ENCODE peak calls at places on chromosomes 7 and 10, in ten cellular contexts. One of them, this sample, is unnamed.
A peak's percentile ranks its signal among the peaks of the same experiment; 100 is the strongest.

GRCh38 chr7:155166673-155167370 is 96.7 kb downstream of the HTR5A start:
- DNase-seq in NCI-H146: no peak
- DNase-seq in activated T-cell treated with anti-CD3 and anti-CD28 coated beads for 1 hour: no peak
- DNase-seq in HCT116: peak; percentile 72
- DNase-seq in NCI-H446: no peak
- DNase-seq in stimulated activated CD8-positive, alpha-beta memory T cell treated with anti-CD3 and anti-CD28 coated beads, Interleukin-4, amount 100 ng/mL, for 24 hours: no peak
- DNase-seq in HT1080: peak; percentile 96
- DNase-seq in fibroblast of lung: peak; percentile 99
- DNase-seq in ELR: peak; percentile 98
- DNase-seq in germinal center: no peak
- DNase-seq in this sample: no peak

GRCh38 chr10:46293832-46294640 is 7.2 kb downstream of the ANTXRL start:
- DNase-seq in NCI-H146: no peak
- DNase-seq in activated T-cell treated with anti-CD3 and anti-CD28 coated beads for 1 hour: no peak
- DNase-seq in HCT116: no peak
- DNase-seq in NCI-H446: no peak
- DNase-seq in stimulated activated CD8-positive, alpha-beta memory T cell treated with anti-CD3 and anti-CD28 coated beads, Interleukin-4, amount 100 ng/mL, for 24 hours: no peak
- DNase-seq in HT1080: peak; percentile 14
- DNase-seq in fibroblast of lung: no peak
- DNase-seq in ELR: peak; percentile 32
- DNase-seq in germinal center: no peak
- DNase-seq in this sample: no peak

GRCh38 chr7:29237483-29237882 is 42.9 kb downstream of the CHN2 start:
- DNase-seq in NCI-H146: no peak
- DNase-seq in activated T-cell treated with anti-CD3 and anti-CD28 coated beads for 1 hour: no peak
- DNase-seq in HCT116: no peak
- DNase-seq in NCI-H446: no peak
- DNase-seq in stimulated activated CD8-positive, alpha-beta memory T cell treated with anti-CD3 and anti-CD28 coated beads, Interleukin-4, amount 100 ng/mL, for 24 hours: no peak
- DNase-seq in HT1080: no peak
- DNase-seq in fibroblast of lung: no peak
- DNase-seq in ELR: no peak
- DNase-seq in germinal center: no peak
- DNase-seq in this sample: no peak

GRCh38 chr10:103793920-103794883 is 61.2 kb downstream of the SH3PXD2A start:
- DNase-seq in NCI-H146: peak; percentile 98
- DNase-seq in activated T-cell treated with anti-CD3 and anti-CD28 coated beads for 1 hour: no peak
- DNase-seq in HCT116: no peak
- DNase-seq in NCI-H446: no peak
- DNase-seq in stimulated activated CD8-positive, alpha-beta memory T cell treated with anti-CD3 and anti-CD28 coated beads, Interleukin-4, amount 100 ng/mL, for 24 hours: no peak
- DNase-seq in HT1080: no peak
- DNase-seq in fibroblast of lung: no peak
- DNase-seq in ELR: no peak
- DNase-seq in germinal center: no peak
- DNase-seq in this sample: peak; percentile 92

GRCh38 chr10:87818505-87819273 is 663 bp upstream of the ATAD1 start:
- DNase-seq in NCI-H146: peak; percentile 50
- DNase-seq in activated T-cell treated with anti-CD3 and anti-CD28 coated beads for 1 hour: peak; percentile 51
- DNase-seq in HCT116: no peak
- DNase-seq in NCI-H446: no peak
- DNase-seq in stimulated activated CD8-positive, alpha-beta memory T cell treated with anti-CD3 and anti-CD28 coated beads, Interleukin-4, amount 100 ng/mL, for 24 hours: peak; percentile 47
- DNase-seq in HT1080: peak; percentile 31
- DNase-seq in fibroblast of lung: peak; percentile 8
- DNase-seq in ELR: peak; percentile 53
- DNase-seq in germinal center: peak; percentile 50
- DNase-seq in this sample: peak; percentile 31

GRCh38 chr10:77631241-77631640 is 6.4 kb downstream of the KCNMA1 start:
- DNase-seq in NCI-H146: no peak
- DNase-seq in activated T-cell treated with anti-CD3 and anti-CD28 coated beads for 1 hour: no peak
- DNase-seq in HCT116: no peak
- DNase-seq in NCI-H446: no peak
- DNase-seq in stimulated activated CD8-positive, alpha-beta memory T cell treated with anti-CD3 and anti-CD28 coated beads, Interleukin-4, amount 100 ng/mL, for 24 hours: no peak
- DNase-seq in HT1080: no peak
- DNase-seq in fibroblast of lung: no peak
- DNase-seq in ELR: no peak
- DNase-seq in germinal center: no peak
- DNase-seq in this sample: no peak

GRCh38 chr10:75417522-75417927 is 13.9 kb upstream of the LRMDA start:
- DNase-seq in NCI-H146: peak; percentile 91
- DNase-seq in activated T-cell treated with anti-CD3 and anti-CD28 coated beads for 1 hour: no peak
- DNase-seq in HCT116: no peak
- DNase-seq in NCI-H446: no peak
- DNase-seq in stimulated activated CD8-positive, alpha-beta memory T cell treated with anti-CD3 and anti-CD28 coated beads, Interleukin-4, amount 100 ng/mL, for 24 hours: no peak
- DNase-seq in HT1080: no peak
- DNase-seq in fibroblast of lung: no peak
- DNase-seq in ELR: no peak
- DNase-seq in germinal center: no peak
- DNase-seq in this sample: no peak

GRCh38 chr10:11899067-11899876 is 76.1 kb downstream of the PROSER2 start:
- DNase-seq in NCI-H146: no peak
- DNase-seq in activated T-cell treated with anti-CD3 and anti-CD28 coated beads for 1 hour: no peak
- DNase-seq in HCT116: no peak
- DNase-seq in NCI-H446: no peak
- DNase-seq in stimulated activated CD8-positive, alpha-beta memory T cell treated with anti-CD3 and anti-CD28 coated beads, Interleukin-4, amount 100 ng/mL, for 24 hours: no peak
- DNase-seq in HT1080: no peak
- DNase-seq in fibroblast of lung: no peak
- DNase-seq in ELR: no peak
- DNase-seq in germinal center: no peak
- DNase-seq in this sample: no peak

GRCh38 chr10:103184615-103185014 is 8.5 kb downstream of the NT5C2 start:
- DNase-seq in NCI-H146: no peak
- DNase-seq in activated T-cell treated with anti-CD3 and anti-CD28 coated beads for 1 hour: no peak
- DNase-seq in HCT116: no peak
- DNase-seq in NCI-H446: no peak
- DNase-seq in stimulated activated CD8-positive, alpha-beta memory T cell treated with anti-CD3 and anti-CD28 coated beads, Interleukin-4, amount 100 ng/mL, for 24 hours: no peak
- DNase-seq in HT1080: no peak
- DNase-seq in fibroblast of lung: peak; percentile 40
- DNase-seq in ELR: no peak
- DNase-seq in germinal center: no peak
- DNase-seq in this sample: no peak

GRCh38 chr10:79608505-79609375 is 2.0 kb upstream of the SFTPA1 start:
- DNase-seq in NCI-H146: peak; percentile 22
- DNase-seq in activated T-cell treated with anti-CD3 and anti-CD28 coated beads for 1 hour: peak; percentile 17
- DNase-seq in HCT116: peak; percentile 24
- DNase-seq in NCI-H446: peak; percentile 20
- DNase-seq in stimulated activated CD8-positive, alpha-beta memory T cell treated with anti-CD3 and anti-CD28 coated beads, Interleukin-4, amount 100 ng/mL, for 24 hours: peak; percentile 3
- DNase-seq in HT1080: peak; percentile 31
- DNase-seq in fibroblast of lung: peak; percentile 16
- DNase-seq in ELR: peak; percentile 44
- DNase-seq in germinal center: peak; percentile 50
- DNase-seq in this sample: no peak

GRCh38 chr7:30206466-30206865 is 71.7 kb downstream of the MTURN start:
- DNase-seq in NCI-H146: no peak
- DNase-seq in activated T-cell treated with anti-CD3 and anti-CD28 coated beads for 1 hour: no peak
- DNase-seq in HCT116: peak; percentile 63
- DNase-seq in NCI-H446: peak; percentile 45
- DNase-seq in stimulated activated CD8-positive, alpha-beta memory T cell treated with anti-CD3 and anti-CD28 coated beads, Interleukin-4, amount 100 ng/mL, for 24 hours: no peak
- DNase-seq in HT1080: peak; percentile 95
- DNase-seq in fibroblast of lung: no peak
- DNase-seq in ELR: peak; percentile 72
- DNase-seq in germinal center: no peak
- DNase-seq in this sample: no peak

GRCh38 chr10:52729259-52730104 is 43.1 kb downstream of the MBL2 start:
- DNase-seq in NCI-H146: peak; percentile 1
- DNase-seq in activated T-cell treated with anti-CD3 and anti-CD28 coated beads for 1 hour: no peak
- DNase-seq in HCT116: peak; percentile 21
- DNase-seq in NCI-H446: no peak
- DNase-seq in stimulated activated CD8-positive, alpha-beta memory T cell treated with anti-CD3 and anti-CD28 coated beads, Interleukin-4, amount 100 ng/mL, for 24 hours: no peak
- DNase-seq in HT1080: peak; percentile 23
- DNase-seq in fibroblast of lung: peak; percentile 68
- DNase-seq in ELR: peak; percentile 60
- DNase-seq in germinal center: no peak
- DNase-seq in this sample: no peak

GRCh38 chr7:128737867-128738390 is 1.2 kb upstream of the CALU start:
- DNase-seq in NCI-H146: no peak
- DNase-seq in activated T-cell treated with anti-CD3 and anti-CD28 coated beads for 1 hour: no peak
- DNase-seq in HCT116: peak; percentile 13
- DNase-seq in NCI-H446: no peak
- DNase-seq in stimulated activated CD8-positive, alpha-beta memory T cell treated with anti-CD3 and anti-CD28 coated beads, Interleukin-4, amount 100 ng/mL, for 24 hours: no peak
- DNase-seq in HT1080: peak; percentile 75
- DNase-seq in fibroblast of lung: peak; percentile 42
- DNase-seq in ELR: peak; percentile 92
- DNase-seq in germinal center: no peak
- DNase-seq in this sample: no peak

GRCh38 chr7:2661602-2662272 is 26.3 kb upstream of the AMZ1 start:
- DNase-seq in NCI-H146: no peak
- DNase-seq in activated T-cell treated with anti-CD3 and anti-CD28 coated beads for 1 hour: no peak
- DNase-seq in HCT116: no peak
- DNase-seq in NCI-H446: no peak
- DNase-seq in stimulated activated CD8-positive, alpha-beta memory T cell treated with anti-CD3 and anti-CD28 coated beads, Interleukin-4, amount 100 ng/mL, for 24 hours: no peak
- DNase-seq in HT1080: no peak
- DNase-seq in fibroblast of lung: no peak
- DNase-seq in ELR: no peak
- DNase-seq in germinal center: no peak
- DNase-seq in this sample: no peak

GRCh38 chr10:6144609-6145413 is 56.0 kb downstream of the RBM17 start:
- DNase-seq in NCI-H146: peak; percentile 83
- DNase-seq in activated T-cell treated with anti-CD3 and anti-CD28 coated beads for 1 hour: peak; percentile 80
- DNase-seq in HCT116: peak; percentile 48
- DNase-seq in NCI-H446: peak; percentile 79
- DNase-seq in stimulated activated CD8-positive, alpha-beta memory T cell treated with anti-CD3 and anti-CD28 coated beads, Interleukin-4, amount 100 ng/mL, for 24 hours: peak; percentile 86
- DNase-seq in HT1080: peak; percentile 84
- DNase-seq in fibroblast of lung: peak; percentile 83
- DNase-seq in ELR: peak; percentile 89
- DNase-seq in germinal center: peak; percentile 89
- DNase-seq in this sample: peak; percentile 90

GRCh38 chr7:72481934-72482333 is 69.8 kb upstream of the CALN1 start:
- DNase-seq in NCI-H146: peak; percentile 32
- DNase-seq in activated T-cell treated with anti-CD3 and anti-CD28 coated beads for 1 hour: no peak
- DNase-seq in HCT116: no peak
- DNase-seq in NCI-H446: no peak
- DNase-seq in stimulated activated CD8-positive, alpha-beta memory T cell treated with anti-CD3 and anti-CD28 coated beads, Interleukin-4, amount 100 ng/mL, for 24 hours: no peak
- DNase-seq in HT1080: no peak
- DNase-seq in fibroblast of lung: no peak
- DNase-seq in ELR: no peak
- DNase-seq in germinal center: no peak
- DNase-seq in this sample: no peak

GRCh38 chr10:3415878-3416605 is 243.5 kb upstream of the PITRM1 start:
- DNase-seq in NCI-H146: no peak
- DNase-seq in activated T-cell treated with anti-CD3 and anti-CD28 coated beads for 1 hour: no peak
- DNase-seq in HCT116: no peak
- DNase-seq in NCI-H446: no peak
- DNase-seq in stimulated activated CD8-positive, alpha-beta memory T cell treated with anti-CD3 and anti-CD28 coated beads, Interleukin-4, amount 100 ng/mL, for 24 hours: no peak
- DNase-seq in HT1080: no peak
- DNase-seq in fibroblast of lung: no peak
- DNase-seq in ELR: no peak
- DNase-seq in germinal center: no peak
- DNase-seq in this sample: no peak

GRCh38 chr10:24237801-24238390 is 29.0 kb downstream of the KIAA1217 start:
- DNase-seq in NCI-H146: no peak
- DNase-seq in activated T-cell treated with anti-CD3 and anti-CD28 coated beads for 1 hour: no peak
- DNase-seq in HCT116: no peak
- DNase-seq in NCI-H446: no peak
- DNase-seq in stimulated activated CD8-positive, alpha-beta memory T cell treated with anti-CD3 and anti-CD28 coated beads, Interleukin-4, amount 100 ng/mL, for 24 hours: no peak
- DNase-seq in HT1080: no peak
- DNase-seq in fibroblast of lung: no peak
- DNase-seq in ELR: no peak
- DNase-seq in germinal center: no peak
- DNase-seq in this sample: no peak

GRCh38 chr7:50068850-50069551 is 24.0 kb downstream of the ZPBP start:
- DNase-seq in NCI-H146: no peak
- DNase-seq in activated T-cell treated with anti-CD3 and anti-CD28 coated beads for 1 hour: no peak
- DNase-seq in HCT116: peak; percentile 22
- DNase-seq in NCI-H446: peak; percentile 38
- DNase-seq in stimulated activated CD8-positive, alpha-beta memory T cell treated with anti-CD3 and anti-CD28 coated beads, Interleukin-4, amount 100 ng/mL, for 24 hours: no peak
- DNase-seq in HT1080: peak; percentile 62
- DNase-seq in fibroblast of lung: no peak
- DNase-seq in ELR: peak; percentile 8
- DNase-seq in germinal center: no peak
- DNase-seq in this sample: peak; percentile 54

GRCh38 chr10:33498354-33498753 is 163.9 kb upstream of the NRP1 start:
- DNase-seq in NCI-H146: no peak
- DNase-seq in activated T-cell treated with anti-CD3 and anti-CD28 coated beads for 1 hour: no peak
- DNase-seq in HCT116: no peak
- DNase-seq in NCI-H446: no peak
- DNase-seq in stimulated activated CD8-positive, alpha-beta memory T cell treated with anti-CD3 and anti-CD28 coated beads, Interleukin-4, amount 100 ng/mL, for 24 hours: no peak
- DNase-seq in HT1080: no peak
- DNase-seq in fibroblast of lung: no peak
- DNase-seq in ELR: no peak
- DNase-seq in germinal center: no peak
- DNase-seq in this sample: no peak

GRCh38 chr10:20615395-20615794 is 281.7 kb downstream of the NEBL start:
- DNase-seq in NCI-H146: no peak
- DNase-seq in activated T-cell treated with anti-CD3 and anti-CD28 coated beads for 1 hour: no peak
- DNase-seq in HCT116: no peak
- DNase-seq in NCI-H446: no peak
- DNase-seq in stimulated activated CD8-positive, alpha-beta memory T cell treated with anti-CD3 and anti-CD28 coated beads, Interleukin-4, amount 100 ng/mL, for 24 hours: no peak
- DNase-seq in HT1080: no peak
- DNase-seq in fibroblast of lung: no peak
- DNase-seq in ELR: no peak
- DNase-seq in germinal center: no peak
- DNase-seq in this sample: no peak

GRCh38 chr10:11934262-11934661 is 108.3 kb downstream of the UPF2 start:
- DNase-seq in NCI-H146: no peak
- DNase-seq in activated T-cell treated with anti-CD3 and anti-CD28 coated beads for 1 hour: no peak
- DNase-seq in HCT116: no peak
- DNase-seq in NCI-H446: no peak
- DNase-seq in stimulated activated CD8-positive, alpha-beta memory T cell treated with anti-CD3 and anti-CD28 coated beads, Interleukin-4, amount 100 ng/mL, for 24 hours: no peak
- DNase-seq in HT1080: no peak
- DNase-seq in fibroblast of lung: no peak
- DNase-seq in ELR: no peak
- DNase-seq in germinal center: no peak
- DNase-seq in this sample: no peak

GRCh38 chr10:43891241-43891640 is 242.6 kb upstream of the ZNF32 start:
- DNase-seq in NCI-H146: no peak
- DNase-seq in activated T-cell treated with anti-CD3 and anti-CD28 coated beads for 1 hour: no peak
- DNase-seq in HCT116: no peak
- DNase-seq in NCI-H446: no peak
- DNase-seq in stimulated activated CD8-positive, alpha-beta memory T cell treated with anti-CD3 and anti-CD28 coated beads, Interleukin-4, amount 100 ng/mL, for 24 hours: no peak
- DNase-seq in HT1080: no peak
- DNase-seq in fibroblast of lung: no peak
- DNase-seq in ELR: peak; percentile 12
- DNase-seq in germinal center: no peak
- DNase-seq in this sample: no peak

GRCh38 chr7:74372511-74373111 is 81.1 kb upstream of the GTF2IRD1 start:
- DNase-seq in NCI-H146: peak; percentile 68
- DNase-seq in activated T-cell treated with anti-CD3 and anti-CD28 coated beads for 1 hour: no peak
- DNase-seq in HCT116: no peak
- DNase-seq in NCI-H446: no peak
- DNase-seq in stimulated activated CD8-positive, alpha-beta memory T cell treated with anti-CD3 and anti-CD28 coated beads, Interleukin-4, amount 100 ng/mL, for 24 hours: no peak
- DNase-seq in HT1080: no peak
- DNase-seq in fibroblast of lung: peak; percentile 63
- DNase-seq in ELR: no peak
- DNase-seq in germinal center: no peak
- DNase-seq in this sample: no peak

GRCh38 chr10:16987129-16987670 is 142.4 kb downstream of the CUBN start:
- DNase-seq in NCI-H146: no peak
- DNase-seq in activated T-cell treated with anti-CD3 and anti-CD28 coated beads for 1 hour: no peak
- DNase-seq in HCT116: no peak
- DNase-seq in NCI-H446: no peak
- DNase-seq in stimulated activated CD8-positive, alpha-beta memory T cell treated with anti-CD3 and anti-CD28 coated beads, Interleukin-4, amount 100 ng/mL, for 24 hours: no peak
- DNase-seq in HT1080: peak; percentile 51
- DNase-seq in fibroblast of lung: peak; percentile 80
- DNase-seq in ELR: peak; percentile 84
- DNase-seq in germinal center: no peak
- DNase-seq in this sample: no peak

GRCh38 chr10:124688889-124689670 is 55.1 kb downstream of the FAM53B start:
- DNase-seq in NCI-H146: no peak
- DNase-seq in activated T-cell treated with anti-CD3 and anti-CD28 coated beads for 1 hour: no peak
- DNase-seq in HCT116: no peak
- DNase-seq in NCI-H446: no peak
- DNase-seq in stimulated activated CD8-positive, alpha-beta memory T cell treated with anti-CD3 and anti-CD28 coated beads, Interleukin-4, amount 100 ng/mL, for 24 hours: peak; percentile 44
- DNase-seq in HT1080: no peak
- DNase-seq in fibroblast of lung: no peak
- DNase-seq in ELR: no peak
- DNase-seq in germinal center: no peak
- DNase-seq in this sample: no peak

GRCh38 chr7:99407849-99408346 is 499 bp downstream of the PDAP1 start:
- DNase-seq in NCI-H146: peak; percentile 47
- DNase-seq in activated T-cell treated with anti-CD3 and anti-CD28 coated beads for 1 hour: no peak
- DNase-seq in HCT116: no peak
- DNase-seq in NCI-H446: peak; percentile 26
- DNase-seq in stimulated activated CD8-positive, alpha-beta memory T cell treated with anti-CD3 and anti-CD28 coated beads, Interleukin-4, amount 100 ng/mL, for 24 hours: no peak
- DNase-seq in HT1080: peak; percentile 47
- DNase-seq in fibroblast of lung: peak; percentile 77
- DNase-seq in ELR: peak; percentile 87
- DNase-seq in germinal center: peak; percentile 25
- DNase-seq in this sample: peak; percentile 40

GRCh38 chr10:74114041-74114448 is 36.6 kb downstream of the AP3M1 start:
- DNase-seq in NCI-H146: no peak
- DNase-seq in activated T-cell treated with anti-CD3 and anti-CD28 coated beads for 1 hour: no peak
- DNase-seq in HCT116: no peak
- DNase-seq in NCI-H446: no peak
- DNase-seq in stimulated activated CD8-positive, alpha-beta memory T cell treated with anti-CD3 and anti-CD28 coated beads, Interleukin-4, amount 100 ng/mL, for 24 hours: no peak
- DNase-seq in HT1080: no peak
- DNase-seq in fibroblast of lung: no peak
- DNase-seq in ELR: no peak
- DNase-seq in germinal center: no peak
- DNase-seq in this sample: no peak

This sample was measured in stomach.